ENCODE peak calls at places on chromosomes 4 and X, in six cellular contexts. One of them, this sample, is unnamed. For H3K4me1, the result is how much of the 10 kb centered on the place peaks cover.

GRCh38 chr4:140237616-140238352 is 83.8 kb upstream of the MAML3 start:
- DNase-seq in upper lobe of right lung: peak
- DNase-seq in ascending aorta: peak
- DNase-seq in cardiac muscle cell: peak
- DNase-seq in colonic mucosa: peak
- DNase-seq in left lung: peak
- DNase-seq in this sample: peak

GRCh38 chr4:139239127-139239772 is 40.8 kb downstream of the MGARP start:
- DNase-seq in cardiac muscle cell: no peak
- DNase-seq in colonic mucosa: no peak
- DNase-seq in upper lobe of right lung: no peak
- DNase-seq in ascending aorta: no peak
- DNase-seq in left lung: no peak
- DNase-seq in this sample: no peak

GRCh38 chr4:121156822-121157769 is 7.0 kb downstream of the TNIP3 start:
- DNase-seq in ascending aorta: peak
- DNase-seq in cardiac muscle cell: peak
- DNase-seq in colonic mucosa: peak
- DNase-seq in upper lobe of right lung: peak
- DNase-seq in left lung: peak
- DNase-seq in this sample: peak

GRCh38 chrX:133726211-133726630 is 259.2 kb downstream of the GPC3 start:
- DNase-seq in ascending aorta: no peak
- DNase-seq in cardiac muscle cell: peak
- DNase-seq in upper lobe of right lung: no peak
- DNase-seq in colonic mucosa: no peak
- DNase-seq in left lung: no peak
- DNase-seq in this sample: no peak

GRCh38 chr4:29536745-29537144 is 1183.4 kb upstream of the PCDH7 start:
- DNase-seq in ascending aorta: no peak
- DNase-seq in cardiac muscle cell: no peak
- DNase-seq in upper lobe of right lung: no peak
- DNase-seq in colonic mucosa: no peak
- DNase-seq in left lung: no peak
- DNase-seq in this sample: no peak

GRCh38 chr4:66929748-66930147 is 615.6 kb downstream of the CENPC start:
- DNase-seq in ascending aorta: no peak
- DNase-seq in colonic mucosa: no peak
- DNase-seq in cardiac muscle cell: no peak
- DNase-seq in upper lobe of right lung: no peak
- DNase-seq in left lung: no peak
- DNase-seq in this sample: no peak

GRCh38 chrX:115892787-115893671 is 277.5 kb upstream of the AGTR2 start:
- DNase-seq in left lung: no peak
- DNase-seq in ascending aorta: peak
- DNase-seq in cardiac muscle cell: peak
- DNase-seq in upper lobe of right lung: no peak
- DNase-seq in colonic mucosa: peak
- DNase-seq in this sample: peak

GRCh38 chr4:48342559-48342878 is 1.2 kb downstream of the SLAIN2 start:
- DNase-seq in ascending aorta: no peak
- DNase-seq in left lung: no peak
- DNase-seq in cardiac muscle cell: no peak
- DNase-seq in colonic mucosa: no peak
- DNase-seq in upper lobe of right lung: no peak
- DNase-seq in this sample: no peak

GRCh38 chrX:11381464-11381863 is 88.3 kb downstream of the AMELX start:
- DNase-seq in left lung: no peak
- DNase-seq in ascending aorta: peak
- DNase-seq in cardiac muscle cell: peak
- DNase-seq in upper lobe of right lung: no peak
- DNase-seq in colonic mucosa: peak
- DNase-seq in this sample: no peak

GRCh38 chr4:33482773-33483172 is 2761.5 kb downstream of the ARAP2 start:
- DNase-seq in left lung: no peak
- DNase-seq in colonic mucosa: peak
- DNase-seq in ascending aorta: no peak
- DNase-seq in cardiac muscle cell: no peak
- DNase-seq in upper lobe of right lung: no peak
- DNase-seq in this sample: no peak

GRCh38 chrX:12007881-12008280 is 130.4 kb upstream of the FRMPD4 start:
- DNase-seq in cardiac muscle cell: peak
- DNase-seq in ascending aorta: no peak
- DNase-seq in upper lobe of right lung: no peak
- DNase-seq in left lung: no peak
- DNase-seq in colonic mucosa: no peak
- DNase-seq in this sample: no peak

GRCh38 chrX:149996515-149996914 is 58.2 kb upstream of the EOLA2 start:
- DNase-seq in colonic mucosa: no peak
- DNase-seq in left lung: no peak
- DNase-seq in upper lobe of right lung: no peak
- DNase-seq in cardiac muscle cell: no peak
- DNase-seq in ascending aorta: no peak
- DNase-seq in this sample: no peak

GRCh38 chr4:183838987-183839712 is 66.0 kb upstream of the STOX2 start:
- DNase-seq in cardiac muscle cell: peak
- DNase-seq in upper lobe of right lung: no peak
- DNase-seq in ascending aorta: no peak
- DNase-seq in colonic mucosa: no peak
- DNase-seq in left lung: no peak
- DNase-seq in this sample: no peak

GRCh38 chrX:130300010-130300282 is 31.2 kb upstream of the ZNF280C start:
- DNase-seq in cardiac muscle cell: no peak
- DNase-seq in upper lobe of right lung: no peak
- DNase-seq in colonic mucosa: no peak
- DNase-seq in ascending aorta: no peak
- DNase-seq in left lung: no peak
- DNase-seq in this sample: no peak

GRCh38 chrX:10633722-10634121 is 13.3 kb upstream of the MID1 start:
- DNase-seq in left lung: no peak
- DNase-seq in colonic mucosa: no peak
- DNase-seq in ascending aorta: peak
- DNase-seq in upper lobe of right lung: no peak
- DNase-seq in cardiac muscle cell: peak
- DNase-seq in this sample: no peak

GRCh38 chr4:16858275-16858752 is 40.1 kb downstream of the LDB2 start:
- DNase-seq in ascending aorta: no peak
- DNase-seq in left lung: no peak
- DNase-seq in colonic mucosa: no peak
- DNase-seq in cardiac muscle cell: peak
- DNase-seq in upper lobe of right lung: no peak
- DNase-seq in this sample: no peak

DNA sequence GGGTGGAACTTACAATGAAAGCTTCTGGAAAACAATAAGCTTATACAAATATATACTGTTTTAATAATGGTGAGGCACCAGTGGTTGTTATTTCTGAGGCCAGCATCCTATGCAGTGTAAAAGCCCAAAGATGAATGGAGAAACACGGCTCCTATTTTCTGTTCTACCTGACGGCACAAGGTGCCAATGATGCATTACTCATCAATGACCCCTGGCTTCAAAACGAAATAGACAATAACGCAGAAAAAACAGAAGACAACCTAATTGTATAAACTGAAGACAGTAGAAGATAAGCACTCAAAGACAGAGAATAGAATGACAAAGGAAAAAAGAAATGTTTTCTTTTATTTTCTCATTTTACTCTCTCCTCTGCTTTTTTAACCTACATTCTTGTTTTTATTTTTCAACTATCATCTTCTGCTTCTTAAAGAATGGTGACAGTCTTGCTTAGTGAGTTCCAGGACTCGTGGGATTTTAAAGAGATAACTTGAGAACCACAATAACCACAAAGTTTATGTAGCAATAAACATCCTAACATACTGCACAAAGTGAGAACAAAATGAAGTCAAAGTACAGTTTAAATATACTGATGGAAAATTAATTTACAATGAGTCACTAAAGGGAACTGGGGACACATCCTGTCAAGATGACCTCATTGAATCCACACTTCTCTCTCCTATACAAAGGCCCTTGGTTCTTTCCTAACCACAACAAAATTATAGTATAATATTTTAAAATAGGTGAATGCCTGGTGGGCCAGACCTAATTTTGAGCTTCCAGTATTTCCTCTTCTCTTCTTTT is 169.8 kb downstream of the BTC start:
- DNase-seq in upper lobe of right lung: no peak
- DNase-seq in cardiac muscle cell: peak
- DNase-seq in colonic mucosa: no peak
- DNase-seq in ascending aorta: no peak
- DNase-seq in left lung: no peak
- DNase-seq in this sample: no peak
- H3K4me1 ChIP-seq in upper lobe of right lung: under half
- H3K4me1 ChIP-seq in cardiac muscle cell: under half
- H3K4me1 ChIP-seq in colonic mucosa: under half
- H3K4me1 ChIP-seq in ascending aorta: under half
- H3K4me1 ChIP-seq in left lung: half or more
- H3K4me1 ChIP-seq in this sample: under half

DNA sequence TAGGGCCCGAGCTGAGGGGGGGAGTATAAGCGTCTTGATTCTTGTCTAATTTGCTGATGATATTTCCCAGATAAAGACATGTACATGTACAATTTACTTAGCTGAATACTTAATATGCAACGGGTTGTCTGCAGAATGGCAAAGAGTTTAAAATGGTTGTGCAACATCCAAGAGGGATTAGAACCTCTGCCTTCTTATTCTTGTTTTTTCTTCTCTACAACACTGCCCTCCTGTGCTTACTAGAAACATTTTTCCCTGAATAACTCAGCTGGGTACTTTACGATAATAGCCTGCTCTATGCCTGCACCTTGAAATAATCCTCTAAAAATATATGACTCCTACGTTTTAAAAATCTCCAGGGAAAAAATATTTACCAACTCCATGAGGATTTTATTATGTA is 41.8 kb downstream of the INTS12 start:
- DNase-seq in colonic mucosa: no peak
- DNase-seq in cardiac muscle cell: peak
- DNase-seq in left lung: no peak
- DNase-seq in ascending aorta: no peak
- DNase-seq in upper lobe of right lung: no peak
- DNase-seq in this sample: no peak
- TF ChIP-seq CTCF in colonic mucosa: no peak
- TF ChIP-seq CTCF in cardiac muscle cell: peak
- TF ChIP-seq CTCF in left lung: peak
- TF ChIP-seq CTCF in ascending aorta: no peak
- TF ChIP-seq CTCF in upper lobe of right lung: peak
- TF ChIP-seq CTCF in this sample: peak

GRCh38 chrX:79095441-79096338 is 48.8 kb upstream of the GPR174 start:
- DNase-seq in upper lobe of right lung: no peak
- DNase-seq in cardiac muscle cell: no peak
- DNase-seq in left lung: no peak
- DNase-seq in ascending aorta: no peak
- DNase-seq in colonic mucosa: no peak
- DNase-seq in this sample: no peak

GRCh38 chrX:79089897-79090584 is 54.4 kb upstream of the GPR174 start:
- DNase-seq in cardiac muscle cell: no peak
- DNase-seq in colonic mucosa: no peak
- DNase-seq in ascending aorta: no peak
- DNase-seq in upper lobe of right lung: no peak
- DNase-seq in left lung: no peak
- DNase-seq in this sample: no peak

GRCh38 chrX:79096339-79096638 is 48.2 kb upstream of the GPR174 start:
- DNase-seq in ascending aorta: no peak
- DNase-seq in left lung: no peak
- DNase-seq in colonic mucosa: no peak
- DNase-seq in cardiac muscle cell: no peak
- DNase-seq in upper lobe of right lung: no peak
- DNase-seq in this sample: no peak

DNA sequence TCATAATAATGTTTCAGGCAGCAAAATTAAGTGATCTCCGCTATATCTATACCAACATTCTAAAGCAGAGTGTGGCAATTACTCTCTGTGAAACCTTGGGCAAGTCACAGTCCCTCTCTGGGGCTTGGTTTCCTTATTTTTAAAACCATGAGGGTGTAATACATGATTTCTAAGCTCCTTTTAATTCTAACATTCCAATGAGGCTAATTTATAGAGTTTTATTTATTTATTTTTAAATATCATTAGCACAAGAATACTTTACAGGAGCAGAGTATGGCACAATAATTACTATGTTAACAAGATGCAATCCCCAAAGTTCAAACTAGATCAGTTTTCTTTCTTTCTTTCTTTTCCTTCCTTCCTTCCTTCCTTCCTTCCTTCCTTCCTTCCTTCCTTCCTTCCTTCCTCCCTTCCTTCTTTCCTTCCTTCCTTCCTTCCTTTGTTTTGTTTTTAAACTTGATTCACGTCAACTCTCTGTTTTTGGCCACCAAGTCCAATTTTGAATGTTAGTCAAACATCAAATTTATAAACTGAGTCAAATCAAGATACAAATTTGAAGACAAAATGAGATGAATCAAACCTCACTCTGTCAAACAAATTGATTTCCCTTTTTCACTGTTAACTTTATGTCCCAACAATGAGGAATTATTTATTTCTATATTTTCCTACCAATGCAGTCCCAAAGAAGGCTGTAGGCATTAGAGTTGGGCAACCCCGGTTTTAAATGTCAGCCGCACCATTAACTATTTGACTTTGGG is 50.2 kb upstream of the GPR174 start:
- DNase-seq in cardiac muscle cell: no peak
- DNase-seq in upper lobe of right lung: no peak
- DNase-seq in ascending aorta: no peak
- DNase-seq in colonic mucosa: no peak
- DNase-seq in left lung: no peak
- DNase-seq in this sample: no peak
- H3K4me1 ChIP-seq in cardiac muscle cell: under half
- H3K4me1 ChIP-seq in upper lobe of right lung: under half
- H3K4me1 ChIP-seq in ascending aorta: under half
- H3K4me1 ChIP-seq in colonic mucosa: under half
- H3K4me1 ChIP-seq in left lung: under half
- H3K4me1 ChIP-seq in this sample: under half

GRCh38 chr4:98599617-98600016 is 58.8 kb downstream of the TSPAN5 start:
- DNase-seq in cardiac muscle cell: no peak
- DNase-seq in ascending aorta: no peak
- DNase-seq in upper lobe of right lung: no peak
- DNase-seq in left lung: no peak
- DNase-seq in colonic mucosa: no peak
- DNase-seq in this sample: no peak

GRCh38 chr4:98602270-98602669 is 56.1 kb downstream of the TSPAN5 start:
- DNase-seq in cardiac muscle cell: no peak
- DNase-seq in upper lobe of right lung: no peak
- DNase-seq in left lung: no peak
- DNase-seq in colonic mucosa: no peak
- DNase-seq in ascending aorta: no peak
- DNase-seq in this sample: no peak

GRCh38 chr4:98604723-98605122 is 53.7 kb downstream of the TSPAN5 start:
- DNase-seq in cardiac muscle cell: peak
- DNase-seq in ascending aorta: no peak
- DNase-seq in colonic mucosa: no peak
- DNase-seq in upper lobe of right lung: no peak
- DNase-seq in left lung: no peak
- DNase-seq in this sample: no peak

GRCh38 chr4:98603683-98604573 is 54.5 kb downstream of the TSPAN5 start:
- DNase-seq in colonic mucosa: no peak
- DNase-seq in cardiac muscle cell: peak
- DNase-seq in ascending aorta: no peak
- DNase-seq in upper lobe of right lung: no peak
- DNase-seq in left lung: no peak
- DNase-seq in this sample: no peak

DNA sequence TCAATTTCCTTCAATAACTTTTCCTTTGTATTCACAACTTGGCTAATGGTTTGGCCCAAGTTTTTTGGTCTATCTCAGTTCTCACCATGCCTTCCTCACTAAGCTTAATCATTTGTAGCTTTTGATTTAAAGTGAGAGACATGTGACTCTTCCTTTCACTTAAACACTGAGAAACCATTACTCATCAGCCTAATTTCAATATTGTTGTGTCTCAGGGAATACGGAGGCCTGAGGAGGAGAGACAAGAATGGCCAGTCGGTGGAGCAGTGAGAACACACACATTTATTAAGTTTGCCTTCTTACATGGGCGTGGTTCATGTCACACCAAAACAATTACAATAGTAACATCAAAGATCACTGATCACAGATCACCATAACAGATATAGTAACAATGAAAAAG is 56.7 kb downstream of the TSPAN5 start:
- DNase-seq in cardiac muscle cell: peak
- DNase-seq in left lung: no peak
- DNase-seq in ascending aorta: no peak
- DNase-seq in colonic mucosa: no peak
- DNase-seq in upper lobe of right lung: no peak
- DNase-seq in this sample: no peak
- TF ChIP-seq CTCF in cardiac muscle cell: no peak
- TF ChIP-seq CTCF in left lung: no peak
- TF ChIP-seq CTCF in ascending aorta: no peak
- TF ChIP-seq CTCF in colonic mucosa: no peak
- TF ChIP-seq CTCF in upper lobe of right lung: no peak
- TF ChIP-seq CTCF in this sample: no peak